ENCODE peak calls at places on chromosomes 7 and 10, in seven cellular contexts. One of them, this sample, is unnamed.
A peak's percentile ranks its signal among the peaks of the same experiment; 100 is the strongest.

GRCh38 chr10:29555091-29555745 is 79.6 kb downstream of the SVIL start:
- DNase-seq in right cardiac atrium: no peak
- DNase-seq in uterus: no peak
- DNase-seq in A549: no peak
- DNase-seq in RWPE2: no peak
- DNase-seq in kidney epithelial cell: no peak
- DNase-seq in fibroblast of the aortic adventitia: no peak
- DNase-seq in this sample: no peak

GRCh38 chr7:123749537-123749857 is 694 bp upstream of the WASL start:
- DNase-seq in A549: peak; percentile 84
- DNase-seq in right cardiac atrium: no peak
- DNase-seq in RWPE2: no peak
- DNase-seq in uterus: no peak
- DNase-seq in kidney epithelial cell: peak; percentile 23
- DNase-seq in fibroblast of the aortic adventitia: peak; percentile 71
- DNase-seq in this sample: peak; percentile 64

GRCh38 chr10:125177641-125178640 is 17.6 kb upstream of the CTBP2 start:
- DNase-seq in uterus: no peak
- DNase-seq in right cardiac atrium: no peak
- DNase-seq in A549: no peak
- DNase-seq in fibroblast of the aortic adventitia: no peak
- DNase-seq in kidney epithelial cell: no peak
- DNase-seq in RWPE2: no peak
- DNase-seq in this sample: no peak

GRCh38 chr10:49646256-49646870 is 32.5 kb downstream of the CHAT start:
- DNase-seq in RWPE2: peak; percentile 45
- DNase-seq in kidney epithelial cell: no peak
- DNase-seq in A549: no peak
- DNase-seq in uterus: no peak
- DNase-seq in fibroblast of the aortic adventitia: no peak
- DNase-seq in right cardiac atrium: no peak
- DNase-seq in this sample: no peak

GRCh38 chr7:142908921-142909870 is 23.7 kb upstream of the TRPV6 start:
- DNase-seq in right cardiac atrium: no peak
- DNase-seq in kidney epithelial cell: no peak
- DNase-seq in fibroblast of the aortic adventitia: peak; percentile 8
- DNase-seq in A549: peak; percentile 70
- DNase-seq in uterus: no peak
- DNase-seq in RWPE2: no peak
- DNase-seq in this sample: peak; percentile 6

GRCh38 chr10:61897671-61898434 is 3.6 kb upstream of the ARID5B start:
- DNase-seq in fibroblast of the aortic adventitia: peak; percentile 67
- DNase-seq in A549: peak; percentile 40
- DNase-seq in uterus: peak; percentile 52
- DNase-seq in kidney epithelial cell: no peak
- DNase-seq in RWPE2: no peak
- DNase-seq in right cardiac atrium: peak; percentile 65
- DNase-seq in this sample: peak; percentile 59

GRCh38 chr10:75679546-75679945 is 248.1 kb downstream of the LRMDA start:
- DNase-seq in fibroblast of the aortic adventitia: no peak
- DNase-seq in uterus: no peak
- DNase-seq in right cardiac atrium: no peak
- DNase-seq in kidney epithelial cell: no peak
- DNase-seq in A549: no peak
- DNase-seq in RWPE2: no peak
- DNase-seq in this sample: peak; percentile 43

GRCh38 chr7:83166-83840 is 109.1 kb upstream of the FAM20C start:
- DNase-seq in kidney epithelial cell: no peak
- DNase-seq in A549: no peak
- DNase-seq in fibroblast of the aortic adventitia: no peak
- DNase-seq in RWPE2: no peak
- DNase-seq in uterus: peak; percentile 6
- DNase-seq in right cardiac atrium: peak; percentile 44
- DNase-seq in this sample: no peak

GRCh38 chr10:15793664-15794063 is 66.6 kb downstream of the MINDY3 start:
- DNase-seq in RWPE2: no peak
- DNase-seq in kidney epithelial cell: no peak
- DNase-seq in right cardiac atrium: no peak
- DNase-seq in uterus: no peak
- DNase-seq in fibroblast of the aortic adventitia: no peak
- DNase-seq in A549: no peak
- DNase-seq in this sample: no peak

GRCh38 chr10:7563368-7563767 is 103.4 kb downstream of the ITIH5 start:
- DNase-seq in fibroblast of the aortic adventitia: peak; percentile 51
- DNase-seq in right cardiac atrium: peak; percentile 78
- DNase-seq in A549: no peak
- DNase-seq in kidney epithelial cell: no peak
- DNase-seq in uterus: peak; percentile 70
- DNase-seq in RWPE2: no peak
- DNase-seq in this sample: peak; percentile 79

GRCh38 chr10:1074748-1075358 is 18.7 kb downstream of the WDR37 start:
- DNase-seq in A549: peak; percentile 12
- DNase-seq in RWPE2: no peak
- DNase-seq in right cardiac atrium: no peak
- DNase-seq in kidney epithelial cell: no peak
- DNase-seq in fibroblast of the aortic adventitia: no peak
- DNase-seq in uterus: no peak
- DNase-seq in this sample: no peak

GRCh38 chr7:130606161-130606560 is 62.4 kb downstream of the COPG2 start:
- DNase-seq in fibroblast of the aortic adventitia: no peak
- DNase-seq in right cardiac atrium: no peak
- DNase-seq in kidney epithelial cell: no peak
- DNase-seq in A549: no peak
- DNase-seq in uterus: no peak
- DNase-seq in RWPE2: no peak
- DNase-seq in this sample: no peak

GRCh38 chr10:122207135-122207534 is 64.0 kb upstream of the BTBD16 start:
- DNase-seq in A549: no peak
- DNase-seq in uterus: no peak
- DNase-seq in right cardiac atrium: no peak
- DNase-seq in fibroblast of the aortic adventitia: no peak
- DNase-seq in kidney epithelial cell: no peak
- DNase-seq in RWPE2: no peak
- DNase-seq in this sample: no peak

GRCh38 chr10:43824934-43825333 is 176.3 kb upstream of the ZNF32 start:
- DNase-seq in RWPE2: no peak
- DNase-seq in fibroblast of the aortic adventitia: peak; percentile 74
- DNase-seq in A549: no peak
- DNase-seq in uterus: peak; percentile 74
- DNase-seq in kidney epithelial cell: no peak
- DNase-seq in right cardiac atrium: peak; percentile 83
- DNase-seq in this sample: peak; percentile 76

GRCh38 chr7:14351167-14351566 is 361.7 kb upstream of the ETV1 start:
- DNase-seq in uterus: no peak
- DNase-seq in A549: no peak
- DNase-seq in fibroblast of the aortic adventitia: no peak
- DNase-seq in right cardiac atrium: peak; percentile 45
- DNase-seq in RWPE2: no peak
- DNase-seq in kidney epithelial cell: no peak
- DNase-seq in this sample: no peak

GRCh38 chr7:134891262-134892001 is 94.9 kb upstream of the AGBL3 start:
- DNase-seq in A549: peak; percentile 90
- DNase-seq in kidney epithelial cell: peak; percentile 86
- DNase-seq in right cardiac atrium: peak; percentile 91
- DNase-seq in uterus: peak; percentile 84
- DNase-seq in RWPE2: peak; percentile 88
- DNase-seq in fibroblast of the aortic adventitia: peak; percentile 99
- DNase-seq in this sample: peak; percentile 93

GRCh38 chr10:75400769-75401568 is 595 bp downstream of the ZNF503 start:
- DNase-seq in fibroblast of the aortic adventitia: peak; percentile 43
- DNase-seq in RWPE2: no peak
- DNase-seq in kidney epithelial cell: no peak
- DNase-seq in A549: peak; percentile 29
- DNase-seq in uterus: peak; percentile 48
- DNase-seq in right cardiac atrium: peak; percentile 89
- DNase-seq in this sample: peak; percentile 26

GRCh38 chr7:131123991-131124629 is 203.6 kb upstream of the MKLN1 start:
- DNase-seq in uterus: no peak
- DNase-seq in kidney epithelial cell: no peak
- DNase-seq in RWPE2: no peak
- DNase-seq in right cardiac atrium: no peak
- DNase-seq in fibroblast of the aortic adventitia: no peak
- DNase-seq in A549: no peak
- DNase-seq in this sample: no peak

GRCh38 chr7:19621740-19622139 is 87.1 kb downstream of the POLR1F start:
- DNase-seq in fibroblast of the aortic adventitia: no peak
- DNase-seq in right cardiac atrium: no peak
- DNase-seq in uterus: no peak
- DNase-seq in A549: no peak
- DNase-seq in kidney epithelial cell: no peak
- DNase-seq in RWPE2: no peak
- DNase-seq in this sample: no peak

GRCh38 chr7:45156516-45157272 is 897 bp upstream of the RAMP3 start:
- DNase-seq in uterus: no peak
- DNase-seq in fibroblast of the aortic adventitia: no peak
- DNase-seq in kidney epithelial cell: no peak
- DNase-seq in A549: no peak
- DNase-seq in RWPE2: peak; percentile 36
- DNase-seq in right cardiac atrium: no peak
- DNase-seq in this sample: no peak
- H3K4me3 ChIP-seq in uterus: no peak overlapping the region
- H3K4me3 ChIP-seq in fibroblast of the aortic adventitia: no peak overlapping the region
- H3K4me3 ChIP-seq in kidney epithelial cell: no peak overlapping the region
- H3K4me3 ChIP-seq in A549: no peak overlapping the region
- H3K4me3 ChIP-seq in RWPE2: no peak overlapping the region
- H3K4me3 ChIP-seq in right cardiac atrium: peak overlapping the region; percentile 65
- H3K4me3 ChIP-seq in this sample: no peak overlapping the region

GRCh38 chr10:88127766-88128165 is 264.3 kb downstream of the PTEN start:
- DNase-seq in kidney epithelial cell: no peak
- DNase-seq in RWPE2: no peak
- DNase-seq in fibroblast of the aortic adventitia: no peak
- DNase-seq in uterus: no peak
- DNase-seq in right cardiac atrium: no peak
- DNase-seq in A549: no peak
- DNase-seq in this sample: no peak

GRCh38 chr10:88127266-88127665 is 263.8 kb downstream of the PTEN start:
- DNase-seq in kidney epithelial cell: no peak
- DNase-seq in uterus: no peak
- DNase-seq in right cardiac atrium: no peak
- DNase-seq in A549: no peak
- DNase-seq in RWPE2: no peak
- DNase-seq in fibroblast of the aortic adventitia: no peak
- DNase-seq in this sample: no peak

GRCh38 chr10:88129013-88129412 is 265.6 kb downstream of the PTEN start:
- DNase-seq in RWPE2: no peak
- DNase-seq in kidney epithelial cell: no peak
- DNase-seq in right cardiac atrium: no peak
- DNase-seq in fibroblast of the aortic adventitia: no peak
- DNase-seq in A549: no peak
- DNase-seq in uterus: no peak
- DNase-seq in this sample: no peak

GRCh38 chr10:88130912-88131311 is 267.5 kb downstream of the PTEN start:
- DNase-seq in fibroblast of the aortic adventitia: no peak
- DNase-seq in uterus: no peak
- DNase-seq in RWPE2: no peak
- DNase-seq in kidney epithelial cell: no peak
- DNase-seq in right cardiac atrium: no peak
- DNase-seq in A549: no peak
- DNase-seq in this sample: no peak

DNA sequence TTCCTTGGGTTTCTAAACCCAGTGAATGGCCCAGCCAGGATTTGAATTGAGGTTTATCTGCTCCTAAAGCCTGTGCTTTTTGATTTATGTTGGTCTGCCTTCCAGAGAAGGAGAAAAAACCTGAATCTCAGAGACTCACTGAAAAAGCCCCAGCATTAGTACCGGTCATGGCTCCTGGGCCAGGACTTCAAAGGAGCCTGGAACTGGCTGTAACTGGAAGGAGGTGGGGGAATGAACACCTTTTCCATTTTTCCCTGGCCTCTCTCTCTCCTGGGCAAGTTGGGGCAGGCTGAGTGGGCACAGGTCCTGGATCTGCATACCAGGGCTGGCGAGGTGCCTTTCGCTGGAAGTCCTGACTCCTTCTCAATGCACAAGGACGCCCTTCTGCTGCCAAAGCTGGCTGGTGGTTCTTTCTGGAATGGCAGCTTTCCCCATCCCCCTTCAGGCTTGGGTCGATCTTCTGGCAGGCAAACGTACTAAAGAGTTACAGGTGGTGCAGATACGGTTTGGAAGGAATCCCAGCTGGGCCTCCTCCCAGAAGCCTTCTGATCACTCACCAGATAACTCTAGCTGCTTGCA is 268.2 kb downstream of the PTEN start:
- DNase-seq in kidney epithelial cell: no peak
- DNase-seq in uterus: peak; percentile 55
- DNase-seq in right cardiac atrium: peak; percentile 63
- DNase-seq in RWPE2: peak; percentile 92
- DNase-seq in A549: no peak
- DNase-seq in fibroblast of the aortic adventitia: peak; percentile 83
- DNase-seq in this sample: peak; percentile 66
- H3K4me3 ChIP-seq in kidney epithelial cell: no peak overlapping the region
- H3K4me3 ChIP-seq in uterus: no peak overlapping the region
- H3K4me3 ChIP-seq in right cardiac atrium: no peak overlapping the region
- H3K4me3 ChIP-seq in RWPE2: no peak overlapping the region
- H3K4me3 ChIP-seq in A549: no peak overlapping the region
- H3K4me3 ChIP-seq in fibroblast of the aortic adventitia: no peak overlapping the region
- H3K4me3 ChIP-seq in this sample: no peak overlapping the region

GRCh38 chr10:5746197-5746596 is 61.6 kb downstream of the TASOR2 start:
- DNase-seq in RWPE2: no peak
- DNase-seq in A549: no peak
- DNase-seq in uterus: no peak
- DNase-seq in fibroblast of the aortic adventitia: no peak
- DNase-seq in right cardiac atrium: no peak
- DNase-seq in kidney epithelial cell: no peak
- DNase-seq in this sample: no peak

GRCh38 chr10:5752301-5752871 is 60.8 kb downstream of the GDI2 start:
- DNase-seq in right cardiac atrium: no peak
- DNase-seq in uterus: no peak
- DNase-seq in A549: no peak
- DNase-seq in fibroblast of the aortic adventitia: no peak
- DNase-seq in RWPE2: no peak
- DNase-seq in kidney epithelial cell: no peak
- DNase-seq in this sample: peak; percentile 81

GRCh38 chr10:5748394-5748803 is 63.8 kb downstream of the TASOR2 start:
- DNase-seq in fibroblast of the aortic adventitia: no peak
- DNase-seq in kidney epithelial cell: no peak
- DNase-seq in RWPE2: no peak
- DNase-seq in A549: no peak
- DNase-seq in right cardiac atrium: no peak
- DNase-seq in uterus: no peak
- DNase-seq in this sample: no peak

DNA sequence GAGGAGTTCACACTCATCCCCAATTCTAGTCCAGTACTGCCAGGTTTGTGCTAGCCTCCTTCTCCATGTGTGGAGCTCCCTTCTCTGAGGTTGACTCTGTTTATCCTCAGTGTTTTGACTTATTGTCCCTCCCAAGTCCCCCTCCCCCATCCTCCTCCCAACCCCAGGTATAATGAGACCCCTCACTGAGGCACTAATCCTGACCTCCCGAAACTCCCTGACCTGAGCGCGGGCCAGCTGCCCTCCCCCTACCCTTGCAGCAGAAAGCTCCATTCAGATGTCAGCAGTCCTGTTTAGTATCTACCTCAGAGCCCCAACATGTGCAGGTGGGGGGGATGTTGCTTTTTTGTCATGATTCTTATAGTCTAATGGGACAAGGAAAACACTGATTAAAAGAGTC is 61.4 kb downstream of the GDI2 start:
- DNase-seq in uterus: no peak
- DNase-seq in A549: no peak
- DNase-seq in fibroblast of the aortic adventitia: no peak
- DNase-seq in RWPE2: no peak
- DNase-seq in kidney epithelial cell: no peak
- DNase-seq in right cardiac atrium: no peak
- DNase-seq in this sample: no peak
- H3K4me3 ChIP-seq in uterus: no peak overlapping the region
- H3K4me3 ChIP-seq in A549: no peak overlapping the region
- H3K4me3 ChIP-seq in fibroblast of the aortic adventitia: no peak overlapping the region
- H3K4me3 ChIP-seq in RWPE2: no peak overlapping the region
- H3K4me3 ChIP-seq in kidney epithelial cell: no peak overlapping the region
- H3K4me3 ChIP-seq in right cardiac atrium: no peak overlapping the region
- H3K4me3 ChIP-seq in this sample: no peak overlapping the region

GRCh38 chr7:55458351-55458750 is 93.2 kb downstream of the LANCL2 start:
- DNase-seq in fibroblast of the aortic adventitia: no peak
- DNase-seq in right cardiac atrium: no peak
- DNase-seq in A549: no peak
- DNase-seq in RWPE2: no peak
- DNase-seq in uterus: no peak
- DNase-seq in kidney epithelial cell: no peak
- DNase-seq in this sample: no peak
- H3K4me3 ChIP-seq in fibroblast of the aortic adventitia: no peak overlapping the region
- H3K4me3 ChIP-seq in right cardiac atrium: no peak overlapping the region
- H3K4me3 ChIP-seq in A549: no peak overlapping the region
- H3K4me3 ChIP-seq in RWPE2: no peak overlapping the region
- H3K4me3 ChIP-seq in uterus: no peak overlapping the region
- H3K4me3 ChIP-seq in kidney epithelial cell: no peak overlapping the region
- H3K4me3 ChIP-seq in this sample: no peak overlapping the region

This sample was measured in AG10803.